ENCODE peak calls at places on chromosomes 3 and 15, in nine cellular contexts. Q, Z, J, B, K, H, L, E and S are unnamed samples.

GRCh38 chr3:43648957-43649356 is 27.1 kb upstream of the ANO10 start:
- DNase-seq in Q (no peak), Z (no peak), J (no peak), B (no peak), K (no peak), H (no peak), L (no peak), E (no peak), S (no peak)

GRCh38 chr3:143249014-143249413 is 129.4 kb downstream of the CHST2 start:
- DNase-seq in Q (no peak), Z (no peak), J (no peak), B (no peak), K (no peak), H (no peak), L (no peak), E (no peak), S (no peak)

GRCh38 chr15:80588801-80589200 is 106.3 kb upstream of the ABHD17C start:
- DNase-seq in Q (peak; percentile 51), Z (no peak), J (no peak), B (no peak), K (no peak), H (peak; percentile 35), L (no peak), E (no peak), S (no peak)

GRCh38 chr3:45135959-45136358 is 10.2 kb downstream of the CDCP1 start:
- DNase-seq in Q (no peak), Z (no peak), J (no peak), B (no peak), K (no peak), H (no peak), L (no peak), E (no peak), S (no peak)

GRCh38 chr15:79329186-79329611 is 18.3 kb downstream of the TMED3 start:
- DNase-seq in Q (peak; percentile 37), Z (no peak), J (no peak), B (no peak), K (no peak), H (no peak), L (no peak), E (no peak), S (no peak)

GRCh38 chr3:47910777-47911440 is 105.3 kb downstream of the MAP4 start:
- DNase-seq in Q (peak; percentile 14), Z (no peak), J (no peak), B (no peak), K (no peak), H (no peak), L (no peak), E (peak; percentile 16), S (no peak)

GRCh38 chr3:132788299-132788698 is 66.1 kb upstream of the NPHP3 start:
- DNase-seq in Q (no peak), Z (peak; percentile 35), J (no peak), B (no peak), K (no peak), H (no peak), L (no peak), E (no peak), S (no peak)

GRCh38 chr15:99613887-99614642 is 48.3 kb downstream of the MEF2A start:
- DNase-seq in Q (peak; percentile 67), Z (no peak), J (no peak), B (no peak), K (no peak), H (no peak), L (peak; percentile 74), E (no peak), S (no peak)

GRCh38 chr15:100849021-100849831 is 30.4 kb upstream of the ALDH1A3 start:
- DNase-seq in Q (no peak), Z (peak; percentile 58), J (peak; percentile 83), B (peak; percentile 40), K (peak; percentile 75), H (peak; percentile 37), L (peak; percentile 77), E (no peak), S (peak; percentile 73)

GRCh38 chr15:83210619-83211018 is 3.0 kb upstream of the HDGFL3 start:
- DNase-seq in Q (no peak), Z (peak; percentile 56), J (no peak), B (no peak), K (no peak), H (no peak), L (no peak), E (peak; percentile 83), S (no peak)

GRCh38 chr15:30859091-30859874 is 44.4 kb upstream of the FAN1 start:
- DNase-seq in Q (peak; percentile 14), Z (no peak), J (no peak), B (no peak), K (peak; percentile 61), H (no peak), L (no peak), E (peak; percentile 47), S (no peak)

GRCh38 chr15:70100495-70101331 is 3.0 kb upstream of the TLE3 start:
- DNase-seq in Q (peak; percentile 12), Z (peak; percentile 56), J (peak; percentile 94), B (no peak), K (peak; percentile 53), H (peak; percentile 63), L (peak; percentile 85), E (peak; percentile 63), S (peak; percentile 64)

GRCh38 chr3:42688016-42688415 is 2.7 kb downstream of the KLHL40 start:
- DNase-seq in Q (no peak), Z (no peak), J (peak; percentile 54), B (no peak), K (no peak), H (no peak), L (peak; percentile 58), E (no peak), S (peak; percentile 66)

GRCh38 chr3:124347418-124347817 is 355.5 kb upstream of the ROPN1 start:
- DNase-seq in Q (no peak), Z (no peak), J (no peak), B (no peak), K (no peak), H (no peak), L (no peak), E (peak; percentile 34), S (no peak)

DNA sequence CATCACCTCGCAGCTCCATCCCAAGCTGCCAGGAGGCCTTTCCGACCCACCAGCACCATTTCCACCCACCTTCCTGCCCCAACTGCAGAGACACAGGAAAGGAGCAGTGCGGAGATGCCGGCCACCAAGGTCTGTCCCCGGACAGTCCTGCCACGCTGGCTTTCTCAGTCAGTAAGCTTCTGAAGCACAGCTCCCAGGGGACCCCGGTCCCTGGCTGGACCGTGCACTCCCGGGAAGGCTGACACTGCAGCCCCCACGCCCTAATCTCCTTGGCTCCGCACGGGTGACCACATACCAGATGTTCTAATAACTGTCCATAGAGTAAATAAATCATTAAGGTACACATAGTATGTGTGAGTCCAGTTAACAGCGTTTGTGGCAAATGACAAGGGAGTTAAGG is 73.5 kb downstream of the VGLL4 start:
- DNase-seq in Q (no peak), Z (no peak), J (no peak), B (no peak), K (no peak), H (no peak), L (no peak), E (no peak), S (peak; percentile 60)
- H3K4me1 ChIP-seq in Q (no peaks in the 10 kb centered on the region), Z (peaks cover 8% of the 10 kb centered on the region), J (peaks cover 4% of the 10 kb centered on the region), B (no peaks in the 10 kb centered on the region), K (no peaks in the 10 kb centered on the region), H (peaks cover 17% of the 10 kb centered on the region), L (peaks cover 60% of the 10 kb centered on the region), E (peaks cover 15% of the 10 kb centered on the region), S (peaks cover 24% of the 10 kb centered on the region)

DNA sequence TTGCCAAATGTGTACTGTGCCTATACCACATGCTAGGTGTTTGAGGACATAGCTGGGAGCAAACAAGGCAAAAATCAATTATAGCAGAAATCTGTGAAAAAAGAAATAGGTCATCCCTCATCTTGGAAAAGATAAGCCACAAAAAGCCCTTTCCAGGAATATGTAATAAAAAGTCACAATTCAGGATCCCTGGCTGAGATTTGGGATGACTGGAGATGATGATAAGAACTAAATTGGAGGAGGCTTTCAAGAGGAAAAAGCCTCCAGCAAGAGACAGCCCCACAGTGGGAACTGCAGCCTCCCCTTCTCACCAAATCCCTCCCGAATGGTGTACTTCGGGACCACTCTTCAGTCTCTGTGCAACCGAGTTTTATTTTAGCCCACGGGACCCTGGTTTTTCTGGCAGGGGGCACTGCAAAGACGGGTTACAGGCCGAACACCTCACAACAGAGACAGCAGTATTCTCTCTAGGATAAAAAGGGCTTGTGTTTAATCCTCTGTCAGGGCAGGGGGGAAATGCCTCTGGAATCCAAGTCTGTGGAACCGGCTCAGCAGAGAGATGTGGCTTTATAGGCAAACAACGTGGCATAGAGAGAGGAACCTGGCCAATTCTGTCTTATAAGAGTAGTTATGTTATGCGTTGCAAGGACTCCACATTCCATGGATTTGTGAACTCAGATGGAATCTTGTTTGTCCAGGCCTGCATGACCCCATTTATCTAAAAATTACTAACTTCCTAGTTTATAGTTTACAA is 1.2 kb upstream of the LMCD1 start:
- DNase-seq in Q (peak; percentile 87), Z (peak; percentile 70), J (no peak), B (no peak), K (peak; percentile 52), H (peak; percentile 44), L (no peak), E (peak; percentile 65), S (no peak)
- H3K27ac ChIP-seq in Q (peak overlapping the region; percentile 69), Z (peak overlapping the region; percentile 95), J (peak overlapping the region; percentile 55), B (peak overlapping the region; percentile 53), K (peak overlapping the region; percentile 96), H (peak overlapping the region; percentile 28), L (peak overlapping the region; percentile 81), E (peak overlapping the region; percentile 98), S (peak overlapping the region; percentile 84)

DNA sequence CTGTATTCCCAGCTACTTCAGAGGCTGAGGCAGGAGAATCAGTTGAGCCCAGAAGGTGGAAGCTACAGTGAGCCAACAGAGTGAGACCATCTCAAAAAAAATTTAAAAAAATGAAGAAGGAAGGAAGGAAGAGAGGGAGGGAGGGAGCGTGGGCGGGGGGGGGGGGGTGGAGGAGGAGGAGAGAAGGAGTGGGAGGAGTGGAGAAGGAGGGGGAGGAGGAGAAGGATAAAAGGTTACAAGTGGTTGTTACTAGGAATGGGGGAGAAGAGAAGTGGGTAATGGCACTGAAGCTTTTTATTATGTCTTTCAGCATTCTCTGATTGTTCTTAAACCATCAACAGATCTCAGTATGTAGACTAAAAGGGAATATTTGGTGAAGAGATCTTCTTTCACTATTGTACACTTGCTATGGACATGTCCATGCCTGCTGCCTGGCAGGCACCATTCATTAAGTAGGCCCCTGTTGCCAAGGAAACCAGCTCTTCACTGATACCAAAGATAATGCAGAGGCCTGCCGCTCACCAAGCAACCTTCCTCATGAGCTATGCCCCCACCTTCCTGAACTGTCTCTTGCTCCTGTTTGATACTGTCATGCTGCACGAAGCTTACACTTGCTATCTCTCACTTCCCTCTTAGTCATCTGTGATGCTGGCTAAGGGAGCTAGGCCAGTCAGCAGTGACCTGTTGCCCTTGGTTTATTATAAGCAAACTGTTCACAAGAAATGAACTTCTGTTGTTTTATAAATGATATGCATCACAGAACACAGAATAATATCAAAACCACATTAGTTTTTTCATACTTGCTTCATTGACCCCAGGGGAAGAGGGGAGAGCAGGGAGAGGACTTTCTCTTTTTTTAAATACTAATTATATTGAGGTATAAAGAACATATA is 23.1 kb downstream of the EPM2AIP1 start:
- DNase-seq in Q (peak; percentile 73), Z (peak; percentile 40), J (no peak), B (no peak), K (peak; percentile 80), H (no peak), L (no peak), E (peak; percentile 88), S (no peak)
- TF ChIP-seq POLR2AphosphoS5 in Q (no peak), Z (no peak), J (peak; percentile 19), B (no peak), K (no peak), H (no peak), L (no peak), E (no peak), S (no peak)

DNA sequence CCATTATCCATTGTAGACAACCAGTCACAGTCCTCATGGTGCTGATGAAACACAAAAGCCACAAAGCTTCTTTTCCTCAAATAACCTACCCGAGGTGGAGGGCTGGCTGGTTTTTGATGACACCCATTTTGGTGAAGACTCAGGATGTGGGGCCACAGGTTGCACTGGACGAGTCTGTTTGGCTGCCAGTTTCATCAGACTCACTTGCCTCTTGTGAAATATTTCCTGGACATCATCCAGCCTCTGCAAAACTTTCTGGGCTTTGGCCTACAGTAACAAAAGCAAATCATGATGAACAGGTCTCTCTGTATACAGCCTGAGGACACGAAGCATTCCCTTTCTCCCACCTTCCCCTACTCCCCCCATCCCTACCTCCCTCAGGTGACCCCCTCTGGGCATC is 42.2 kb downstream of the B3GNT5 start:
- DNase-seq in Q (peak; percentile 18), Z (peak; percentile 82), J (no peak), B (no peak), K (no peak), H (no peak), L (peak; percentile 70), E (no peak), S (no peak)
- H3K4me1 ChIP-seq in Q (peaks cover 14% of the 10 kb centered on the region), Z (no peaks in the 10 kb centered on the region), J (no peaks in the 10 kb centered on the region), B (no peaks in the 10 kb centered on the region), K (peaks cover 15% of the 10 kb centered on the region), H (no peaks in the 10 kb centered on the region), L (peaks cover 16% of the 10 kb centered on the region), E (peaks cover 18% of the 10 kb centered on the region), S (peaks cover 20% of the 10 kb centered on the region)